ENCODE peak calls at places on chromosomes 5 and 9, in ten cellular contexts. A is progenitor cell of endocrine pancreas, S is RWPE1, M is mesothelial cell of epicardium, V is stomach, R is coronary artery, P is fibroblast of lung, G is cardiac fibroblast, U is Calu3, I is GM13976. Z is an unnamed sample.

GRCh38 chr5:144284931-144285330 is 114.3 kb downstream of the KCTD16 start:
- DNase-seq in A (no peak), S (no peak), M (no peak), V (no peak), R (no peak), P (no peak), G (no peak), U (no peak), I (no peak), Z (no peak)

GRCh38 chr5:76986828-76987526 is 34.1 kb downstream of the CRHBP start:
- DNase-seq in A (no peak), S (no peak), M (no peak), V (no peak), R (no peak), P (no peak), G (no peak), U (no peak), I (no peak), Z (no peak)

GRCh38 chr9:124008307-124008854 is 3.2 kb upstream of the LHX2 start:
- DNase-seq in A (no peak), S (peak), M (peak), V (no peak), R (no peak), P (no peak), G (no peak), U (no peak), I (peak), Z (no peak)

GRCh38 chr5:160312139-160312959 is at the start of gene CCNJL:
- DNase-seq in A (peak), S (peak), M (peak), V (peak), R (no peak), P (peak), G (peak), U (peak), I (peak), Z (peak)

GRCh38 chr9:114697951-114698351 is 16.0 kb upstream of the TEX48 start:
- DNase-seq in A (no peak), S (no peak), M (no peak), V (no peak), R (no peak), P (no peak), G (no peak), U (no peak), I (peak), Z (no peak)

GRCh38 chr9:98066235-98066634 is 9.7 kb downstream of the NANS start:
- DNase-seq in A (no peak), S (no peak), M (no peak), V (no peak), R (no peak), P (no peak), G (no peak), U (no peak), I (no peak), Z (no peak)

GRCh38 chr5:179805529-179806249 is 977 bp downstream of the MGAT4B start:
- DNase-seq in A (no peak), S (peak), M (no peak), V (no peak), R (no peak), P (peak), G (peak), U (no peak), I (peak), Z (peak)

GRCh38 chr9:22976454-22976853 is 529.8 kb downstream of the DMRTA1 start:
- DNase-seq in A (no peak), S (no peak), M (no peak), V (no peak), R (no peak), P (peak), G (no peak), U (no peak), I (no peak), Z (no peak)

GRCh38 chr9:128494108-128494742 is 10.3 kb upstream of the GLE1 start:
- DNase-seq in A (no peak), S (no peak), M (no peak), V (peak), R (no peak), P (no peak), G (peak), U (no peak), I (no peak), Z (no peak)

GRCh38 chr9:20479419-20480155 is 142.7 kb downstream of the MLLT3 start:
- DNase-seq in A (no peak), S (no peak), M (no peak), V (no peak), R (no peak), P (no peak), G (peak), U (no peak), I (peak), Z (no peak)

GRCh38 chr5:61991861-61992260 is 314.1 kb upstream of the KIF2A start:
- DNase-seq in A (no peak), S (no peak), M (no peak), V (no peak), R (no peak), P (peak), G (no peak), U (no peak), I (no peak), Z (no peak)

GRCh38 chr9:76996700-76997099 is 22.8 kb upstream of the FOXB2 start:
- DNase-seq in A (no peak), S (no peak), M (peak), V (no peak), R (no peak), P (peak), G (peak), U (peak), I (peak), Z (peak)

GRCh38 chr5:152086668-152087067 is 162.0 kb upstream of the GLRA1 start:
- DNase-seq in A (no peak), S (no peak), M (no peak), V (no peak), R (no peak), P (no peak), G (no peak), U (no peak), I (no peak), Z (no peak)

DNA sequence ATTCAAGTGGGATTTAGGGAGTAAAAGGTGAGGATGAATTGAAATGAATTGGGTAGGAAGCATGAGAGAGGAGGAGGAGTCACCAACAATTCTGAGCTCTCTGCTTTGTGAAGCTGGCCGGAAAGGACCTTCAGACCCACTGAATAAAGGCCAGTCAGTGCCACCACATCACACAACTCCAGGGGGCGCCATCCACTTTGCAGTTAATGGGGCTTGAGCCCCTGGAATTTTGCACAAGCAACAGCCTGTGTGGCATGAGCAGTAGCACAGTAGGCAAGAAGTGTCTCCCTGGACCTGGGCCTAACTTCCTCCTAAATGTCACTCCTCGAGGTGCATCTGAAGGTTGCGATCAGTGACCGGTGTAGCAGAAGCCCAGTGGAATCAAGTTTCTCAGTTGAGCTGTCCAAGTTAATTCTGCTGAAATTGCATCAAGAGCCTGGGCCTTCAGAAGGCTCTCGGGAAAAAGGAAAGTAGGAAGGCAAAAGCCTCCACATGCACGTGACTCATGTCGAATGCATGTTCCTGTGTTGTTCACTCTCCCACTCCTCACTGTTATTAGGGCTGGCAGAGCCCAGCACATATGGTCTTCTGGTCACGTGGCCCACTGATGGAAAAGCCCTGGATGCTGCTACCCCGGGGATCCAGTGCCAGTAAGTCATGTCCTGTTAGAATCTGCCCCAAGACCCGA is 27.8 kb upstream of the GLIS3 start:
- DNase-seq in A (no peak), S (no peak), M (no peak), V (no peak), R (no peak), P (peak), G (peak), U (no peak), I (no peak), Z (no peak)
- TF ChIP-seq CTCF in A (peak), S (no peak), M (peak), V (no peak), R (no peak), P (no peak), G (peak), U (no peak), I (no peak), Z (no peak)

GRCh38 chr9:70123695-70124094 is 80.0 kb downstream of the MAMDC2 start:
- DNase-seq in A (no peak), S (no peak), M (no peak), V (no peak), R (no peak), P (no peak), G (no peak), U (no peak), I (no peak), Z (no peak)

GRCh38 chr9:70119786-70120185 is 76.1 kb downstream of the MAMDC2 start:
- DNase-seq in A (no peak), S (no peak), M (no peak), V (no peak), R (no peak), P (no peak), G (no peak), U (no peak), I (no peak), Z (no peak)

GRCh38 chr9:70121818-70122436 is 78.3 kb downstream of the MAMDC2 start:
- DNase-seq in A (no peak), S (no peak), M (no peak), V (no peak), R (no peak), P (peak), G (no peak), U (no peak), I (no peak), Z (no peak)

GRCh38 chr9:70117835-70118319 is 74.2 kb downstream of the MAMDC2 start:
- DNase-seq in A (no peak), S (peak), M (no peak), V (no peak), R (no peak), P (peak), G (peak), U (peak), I (no peak), Z (no peak)

DNA sequence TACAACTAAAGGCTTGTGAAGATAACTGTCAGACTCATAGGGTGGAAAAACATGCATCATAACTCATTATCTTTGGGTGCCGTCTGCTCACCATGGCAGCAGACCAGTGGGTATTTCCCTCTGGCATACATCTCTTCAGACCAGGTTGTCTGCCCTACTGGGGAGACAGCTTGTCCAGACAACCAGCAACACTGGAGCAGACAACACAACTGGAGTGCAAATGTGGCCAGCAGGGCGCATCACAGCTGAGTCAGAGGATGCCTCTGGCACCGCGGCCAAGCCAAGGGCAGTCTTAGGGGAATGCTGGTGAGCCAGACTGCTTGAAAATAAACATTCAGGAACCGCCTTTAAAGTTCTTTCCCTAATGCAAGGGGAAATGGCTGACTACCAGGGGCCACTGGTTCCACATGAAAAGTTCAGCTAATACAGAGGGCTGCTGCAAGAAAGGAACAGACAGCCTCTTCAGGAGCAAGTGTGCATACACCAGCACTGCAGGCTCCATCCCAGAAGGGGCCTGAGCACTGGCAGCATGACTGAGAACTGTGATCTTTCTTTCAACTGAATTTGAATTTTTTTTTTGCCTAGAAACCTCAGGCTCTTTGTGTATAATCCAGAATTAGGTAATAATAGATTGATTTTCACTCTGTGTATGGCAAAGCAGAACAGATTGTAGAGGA is 77.3 kb downstream of the MAMDC2 start:
- DNase-seq in A (no peak), S (peak), M (no peak), V (no peak), R (peak), P (peak), G (peak), U (peak), I (no peak), Z (no peak)
- TF ChIP-seq CTCF in A (no peak), S (no peak), M (no peak), V (no peak), R (no peak), P (peak), G (peak), U (no peak), I (no peak), Z (no peak)

GRCh38 chr5:1666812-1667588 is 132.6 kb downstream of the MRPL36 start:
- DNase-seq in A (peak), S (peak), M (peak), V (peak), R (peak), P (no peak), G (peak), U (peak), I (peak), Z (peak)
- TF ChIP-seq CTCF in A (peak), S (peak), M (peak), V (peak), R (no peak), P (no peak), G (peak), U (peak), I (peak), Z (peak)

GRCh38 chr5:126228934-126229333 is 194.3 kb upstream of the GRAMD2B start:
- DNase-seq in A (no peak), S (no peak), M (no peak), V (no peak), R (no peak), P (no peak), G (no peak), U (no peak), I (no peak), Z (no peak)

GRCh38 chr5:126235628-126236027 is 187.6 kb upstream of the GRAMD2B start:
- DNase-seq in A (no peak), S (no peak), M (no peak), V (no peak), R (no peak), P (no peak), G (peak), U (no peak), I (no peak), Z (no peak)

GRCh38 chr5:126233256-126233655 is 190.0 kb upstream of the GRAMD2B start:
- DNase-seq in A (no peak), S (no peak), M (no peak), V (no peak), R (no peak), P (no peak), G (peak), U (no peak), I (no peak), Z (no peak)

DNA sequence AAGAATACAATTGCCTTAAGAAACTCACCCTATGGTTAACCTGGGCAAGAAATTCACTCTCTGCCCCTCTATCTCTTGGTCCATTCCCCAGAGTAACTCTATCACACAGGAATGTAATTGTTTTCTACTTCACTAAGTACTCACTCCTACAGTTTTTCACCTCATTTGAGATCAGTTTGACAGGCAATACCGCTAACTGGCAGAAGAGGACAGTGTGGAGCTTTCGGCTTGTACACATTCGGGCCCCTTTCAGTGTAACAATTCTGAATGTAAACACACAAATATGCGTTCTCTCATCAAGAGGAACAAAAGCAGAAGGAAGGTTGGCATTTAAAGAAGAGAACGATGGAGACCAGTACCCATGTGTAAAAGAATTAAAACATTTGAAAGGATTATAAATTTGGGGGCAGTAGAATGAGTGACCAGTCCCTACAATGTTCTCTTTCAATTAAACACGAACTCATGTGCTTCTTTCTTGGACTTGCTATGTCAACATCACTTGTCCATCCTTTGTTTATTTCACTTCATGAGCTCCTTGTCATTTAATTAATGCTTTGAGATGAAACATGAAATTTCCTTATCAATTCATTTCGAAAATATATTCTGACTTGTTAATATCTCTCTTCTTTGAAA is 188.5 kb upstream of the GRAMD2B start:
- DNase-seq in A (no peak), S (peak), M (no peak), V (no peak), R (no peak), P (peak), G (peak), U (peak), I (peak), Z (peak)
- TF ChIP-seq CTCF in A (peak), S (peak), M (peak), V (no peak), R (no peak), P (peak), G (peak), U (peak), I (peak), Z (peak)

GRCh38 chr9:80665479-80665878 is 1023.9 kb downstream of the TLE1 start:
- DNase-seq in A (no peak), S (no peak), M (no peak), V (no peak), R (no peak), P (no peak), G (no peak), U (no peak), I (no peak), Z (no peak)

DNA sequence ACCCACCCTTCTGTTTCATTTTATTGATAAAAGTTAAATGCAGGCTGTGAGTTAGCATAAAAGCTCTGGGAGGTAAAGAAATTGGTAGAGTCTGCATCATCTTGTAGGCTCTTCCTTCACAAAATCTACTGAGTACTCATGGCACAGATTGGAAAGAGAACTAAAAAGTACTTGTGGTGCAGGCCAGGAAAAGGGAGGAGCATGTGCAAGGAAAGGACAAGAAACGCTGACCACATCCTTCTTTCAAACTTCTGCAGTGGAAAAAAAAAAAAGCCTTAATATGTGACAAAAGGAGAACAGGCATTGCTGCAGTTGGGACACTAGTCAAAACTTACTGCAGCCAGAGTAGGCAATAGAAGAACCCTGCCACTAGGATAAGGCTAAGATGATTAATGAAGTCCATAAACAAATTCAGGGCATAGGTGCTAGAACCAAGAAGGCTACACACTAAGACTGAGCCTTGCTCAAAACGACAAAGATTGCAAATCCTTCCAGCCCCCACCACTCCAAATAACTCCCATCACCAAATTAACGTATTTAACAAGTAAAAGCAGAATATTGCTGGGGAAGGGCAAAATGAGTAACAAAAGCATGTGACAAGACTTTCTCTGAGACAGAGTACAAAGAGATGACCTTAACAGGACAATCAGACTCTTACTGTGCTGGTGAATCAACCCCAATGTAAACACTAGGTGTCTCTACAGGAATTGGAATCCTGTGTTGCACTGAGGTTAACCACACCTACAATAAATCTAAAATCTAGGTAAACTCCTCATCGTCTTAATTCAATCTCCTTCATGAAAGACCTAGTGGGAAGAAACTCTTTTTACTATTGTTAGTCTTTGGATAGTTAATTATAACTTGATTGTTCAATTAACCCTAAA is 1024.8 kb downstream of the TLE1 start:
- DNase-seq in A (no peak), S (peak), M (no peak), V (no peak), R (no peak), P (peak), G (no peak), U (no peak), I (no peak), Z (no peak)
- TF ChIP-seq CTCF in A (no peak), S (peak), M (no peak), V (no peak), R (no peak), P (no peak), G (peak), U (no peak), I (no peak), Z (no peak)

GRCh38 chr9:1837453-1838084 is 177.6 kb upstream of the SMARCA2 start:
- DNase-seq in A (peak), S (peak), M (no peak), V (no peak), R (no peak), P (no peak), G (peak), U (peak), I (peak), Z (peak)
- TF ChIP-seq CTCF in A (peak), S (peak), M (peak), V (no peak), R (no peak), P (no peak), G (peak), U (no peak), I (peak), Z (peak)